ENCODE peak calls at places on chromosomes 2 and 18, in four cellular contexts. One of them, this sample, is unnamed.

GRCh38 chr18:68484241-68484640 is 230.7 kb downstream of the TMX3 start:
- DNase-seq in colonic mucosa: no peak
- DNase-seq in CD4-positive, alpha-beta T cell: no peak
- DNase-seq in aorta: no peak
- DNase-seq in this sample: no peak

GRCh38 chr2:16507655-16508054 is 158.0 kb downstream of the CYRIA start:
- DNase-seq in colonic mucosa: no peak
- DNase-seq in CD4-positive, alpha-beta T cell: no peak
- DNase-seq in aorta: no peak
- DNase-seq in this sample: no peak

GRCh38 chr2:237097911-237098702 is 12.4 kb downstream of the COPS8 start:
- DNase-seq in colonic mucosa: no peak
- DNase-seq in aorta: no peak
- DNase-seq in CD4-positive, alpha-beta T cell: no peak
- DNase-seq in this sample: no peak

GRCh38 chr18:54880706-54881105 is 52.4 kb downstream of the RAB27B start:
- DNase-seq in colonic mucosa: no peak
- DNase-seq in CD4-positive, alpha-beta T cell: no peak
- DNase-seq in aorta: no peak
- DNase-seq in this sample: no peak

GRCh38 chr18:7926526-7926925 is 359.4 kb downstream of the PTPRM start:
- DNase-seq in colonic mucosa: no peak
- DNase-seq in CD4-positive, alpha-beta T cell: no peak
- DNase-seq in aorta: no peak
- DNase-seq in this sample: no peak

GRCh38 chr18:77136871-77137665 is 4.5 kb upstream of the MBP start:
- DNase-seq in CD4-positive, alpha-beta T cell: no peak
- DNase-seq in colonic mucosa: no peak
- DNase-seq in aorta: no peak
- DNase-seq in this sample: no peak

GRCh38 chr2:240836781-240837467 is 16.9 kb upstream of the KIF1A start:
- DNase-seq in CD4-positive, alpha-beta T cell: no peak
- DNase-seq in colonic mucosa: no peak
- DNase-seq in aorta: no peak
- DNase-seq in this sample: no peak

GRCh38 chr2:124542932-124543640 is 518.0 kb downstream of the CNTNAP5 start:
- DNase-seq in colonic mucosa: no peak
- DNase-seq in CD4-positive, alpha-beta T cell: no peak
- DNase-seq in aorta: no peak
- DNase-seq in this sample: no peak

GRCh38 chr2:23390152-23390551 is 5.2 kb downstream of the KLHL29 start:
- DNase-seq in CD4-positive, alpha-beta T cell: no peak
- DNase-seq in colonic mucosa: no peak
- DNase-seq in aorta: no peak
- DNase-seq in this sample: no peak

GRCh38 chr2:31122133-31122532 is 16.1 kb downstream of the GALNT14 start:
- DNase-seq in aorta: no peak
- DNase-seq in CD4-positive, alpha-beta T cell: no peak
- DNase-seq in colonic mucosa: no peak
- DNase-seq in this sample: no peak

GRCh38 chr2:121638333-121638732 is 10.9 kb downstream of the CLASP1 start:
- DNase-seq in aorta: no peak
- DNase-seq in colonic mucosa: no peak
- DNase-seq in CD4-positive, alpha-beta T cell: no peak
- DNase-seq in this sample: no peak

GRCh38 chr2:199379251-199379650 is 78.5 kb downstream of the SATB2 start:
- DNase-seq in colonic mucosa: no peak
- DNase-seq in aorta: no peak
- DNase-seq in CD4-positive, alpha-beta T cell: no peak
- DNase-seq in this sample: no peak

GRCh38 chr2:26316041-26316440 is 29.9 kb upstream of the SELENOI start:
- DNase-seq in aorta: no peak
- DNase-seq in colonic mucosa: no peak
- DNase-seq in CD4-positive, alpha-beta T cell: no peak
- DNase-seq in this sample: no peak

GRCh38 chr2:66331176-66331575 is 103.7 kb upstream of the MEIS1 start:
- DNase-seq in CD4-positive, alpha-beta T cell: no peak
- DNase-seq in colonic mucosa: no peak
- DNase-seq in aorta: no peak
- DNase-seq in this sample: no peak

GRCh38 chr18:28382215-28382879 is 205.4 kb upstream of the CDH2 start:
- DNase-seq in colonic mucosa: no peak
- DNase-seq in CD4-positive, alpha-beta T cell: no peak
- DNase-seq in aorta: no peak
- DNase-seq in this sample: no peak

GRCh38 chr2:10499275-10499907 is 51.3 kb upstream of the ODC1 start:
- DNase-seq in colonic mucosa: no peak
- DNase-seq in CD4-positive, alpha-beta T cell: no peak
- DNase-seq in aorta: peak; percentile 16
- DNase-seq in this sample: no peak

GRCh38 chr18:21241224-21242131 is 554 bp upstream of the GREB1L start:
- DNase-seq in aorta: peak; percentile 46
- DNase-seq in CD4-positive, alpha-beta T cell: no peak
- DNase-seq in colonic mucosa: peak; percentile 18
- DNase-seq in this sample: no peak

GRCh38 chr2:97712693-97713295 is 582 bp upstream of the ZAP70 start:
- DNase-seq in CD4-positive, alpha-beta T cell: no peak
- DNase-seq in colonic mucosa: no peak
- DNase-seq in aorta: no peak
- DNase-seq in this sample: peak; percentile 58

GRCh38 chr2:27127883-27128670 is 4.5 kb downstream of the ABHD1 start:
- DNase-seq in CD4-positive, alpha-beta T cell: no peak
- DNase-seq in aorta: no peak
- DNase-seq in colonic mucosa: no peak
- DNase-seq in this sample: no peak

GRCh38 chr2:172288603-172289002 is 138.8 kb upstream of the ITGA6 start:
- DNase-seq in aorta: no peak
- DNase-seq in CD4-positive, alpha-beta T cell: no peak
- DNase-seq in colonic mucosa: no peak
- DNase-seq in this sample: no peak

GRCh38 chr2:37070931-37071330 is 13.2 kb downstream of the HEATR5B start:
- DNase-seq in colonic mucosa: no peak
- DNase-seq in CD4-positive, alpha-beta T cell: no peak
- DNase-seq in aorta: no peak
- DNase-seq in this sample: no peak

GRCh38 chr2:96148410-96149217 is 3.4 kb upstream of the DUSP2 start:
- DNase-seq in CD4-positive, alpha-beta T cell: peak; percentile 91
- DNase-seq in aorta: peak; percentile 91
- DNase-seq in colonic mucosa: peak; percentile 73
- DNase-seq in this sample: peak; percentile 84

GRCh38 chr2:199757466-199757865 is 93.5 kb downstream of the FTCDNL1 start:
- DNase-seq in aorta: peak; percentile 47
- DNase-seq in colonic mucosa: peak; percentile 32
- DNase-seq in CD4-positive, alpha-beta T cell: no peak
- DNase-seq in this sample: peak; percentile 70

GRCh38 chr2:8214221-8214620 is 467.6 kb upstream of the ID2 start:
- DNase-seq in aorta: no peak
- DNase-seq in colonic mucosa: no peak
- DNase-seq in CD4-positive, alpha-beta T cell: no peak
- DNase-seq in this sample: no peak

GRCh38 chr2:68824831-68825230 is 46.4 kb downstream of the BMP10 start:
- DNase-seq in CD4-positive, alpha-beta T cell: no peak
- DNase-seq in aorta: peak; percentile 45
- DNase-seq in colonic mucosa: no peak
- DNase-seq in this sample: no peak

GRCh38 chr2:98917031-98917459 is 19.0 kb downstream of the CRACDL start:
- DNase-seq in aorta: no peak
- DNase-seq in colonic mucosa: no peak
- DNase-seq in CD4-positive, alpha-beta T cell: no peak
- DNase-seq in this sample: no peak

GRCh38 chr2:11750422-11750821 is 4.0 kb downstream of the LPIN1 start:
- DNase-seq in colonic mucosa: no peak
- DNase-seq in aorta: no peak
- DNase-seq in CD4-positive, alpha-beta T cell: peak; percentile 31
- DNase-seq in this sample: no peak

GRCh38 chr2:20600756-20601325 is 50.1 kb downstream of the HS1BP3 start:
- DNase-seq in CD4-positive, alpha-beta T cell: no peak
- DNase-seq in aorta: no peak
- DNase-seq in colonic mucosa: no peak
- DNase-seq in this sample: no peak

GRCh38 chr2:85878719-85879390 is 9.9 kb downstream of the ST3GAL5 start:
- DNase-seq in aorta: no peak
- DNase-seq in colonic mucosa: no peak
- DNase-seq in CD4-positive, alpha-beta T cell: no peak
- DNase-seq in this sample: no peak

GRCh38 chr2:232484628-232485332 is 2.9 kb downstream of the ECEL1 start:
- DNase-seq in colonic mucosa: no peak
- DNase-seq in CD4-positive, alpha-beta T cell: no peak
- DNase-seq in aorta: no peak
- DNase-seq in this sample: peak; percentile 55
- H3K27me3 ChIP-seq in colonic mucosa: peaks cover 42% of the 10 kb centered on the region
- H3K27me3 ChIP-seq in CD4-positive, alpha-beta T cell: peaks cover 40% of the 10 kb centered on the region
- H3K27me3 ChIP-seq in aorta: no peaks in the 10 kb centered on the region
- H3K27me3 ChIP-seq in this sample: peaks cover 54% of the 10 kb centered on the region

DNA sequence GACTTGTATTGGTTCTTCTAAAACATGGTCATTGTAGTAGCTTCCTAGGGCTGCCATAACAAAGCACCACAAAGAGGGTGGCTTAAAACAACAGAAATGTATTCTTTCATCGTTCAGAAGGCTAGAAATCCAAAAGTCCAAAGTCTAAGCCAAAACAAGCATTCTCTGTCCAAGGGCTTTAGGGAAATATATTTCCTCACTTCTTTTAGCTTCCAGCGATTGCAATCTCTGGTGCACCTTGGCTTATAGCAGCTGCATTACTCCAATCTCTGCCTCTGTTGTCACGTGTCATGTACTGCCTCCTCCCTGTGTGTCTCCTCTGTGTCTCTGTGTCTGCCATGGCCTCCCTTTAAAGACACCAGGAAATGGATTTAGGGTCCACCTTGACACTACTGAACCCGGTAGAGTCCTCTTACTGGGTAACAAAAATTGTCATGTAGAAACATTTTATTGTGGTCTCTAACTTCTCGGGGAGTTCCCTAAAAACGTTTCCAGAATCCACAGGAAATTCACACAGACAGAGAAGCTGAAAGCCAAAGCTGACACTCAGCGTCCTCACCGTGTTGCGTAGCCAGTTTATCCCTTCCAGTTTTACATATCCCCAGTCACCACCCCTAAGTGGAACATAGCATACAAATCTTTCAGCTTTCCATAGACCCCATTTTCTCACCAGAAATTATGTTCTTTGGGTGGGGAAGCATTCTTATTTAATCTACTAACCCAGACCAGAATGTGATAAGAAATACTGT is 20.7 kb upstream of the TTN start:
- DNase-seq in aorta: no peak
- DNase-seq in CD4-positive, alpha-beta T cell: no peak
- DNase-seq in colonic mucosa: no peak
- DNase-seq in this sample: no peak
- H3K27me3 ChIP-seq in aorta: no peaks in the 10 kb centered on the region
- H3K27me3 ChIP-seq in CD4-positive, alpha-beta T cell: no peaks in the 10 kb centered on the region
- H3K27me3 ChIP-seq in colonic mucosa: no peaks in the 10 kb centered on the region
- H3K27me3 ChIP-seq in this sample: no peaks in the 10 kb centered on the region

GRCh38 chr18:74124642-74125041 is 23.0 kb downstream of the FBXO15 start:
- DNase-seq in CD4-positive, alpha-beta T cell: no peak
- DNase-seq in colonic mucosa: no peak
- DNase-seq in aorta: no peak
- DNase-seq in this sample: no peak
- H3K27me3 ChIP-seq in CD4-positive, alpha-beta T cell: no peaks in the 10 kb centered on the region
- H3K27me3 ChIP-seq in colonic mucosa: no peaks in the 10 kb centered on the region
- H3K27me3 ChIP-seq in aorta: peaks cover 4% of the 10 kb centered on the region
- H3K27me3 ChIP-seq in this sample: no peaks in the 10 kb centered on the region

DNA sequence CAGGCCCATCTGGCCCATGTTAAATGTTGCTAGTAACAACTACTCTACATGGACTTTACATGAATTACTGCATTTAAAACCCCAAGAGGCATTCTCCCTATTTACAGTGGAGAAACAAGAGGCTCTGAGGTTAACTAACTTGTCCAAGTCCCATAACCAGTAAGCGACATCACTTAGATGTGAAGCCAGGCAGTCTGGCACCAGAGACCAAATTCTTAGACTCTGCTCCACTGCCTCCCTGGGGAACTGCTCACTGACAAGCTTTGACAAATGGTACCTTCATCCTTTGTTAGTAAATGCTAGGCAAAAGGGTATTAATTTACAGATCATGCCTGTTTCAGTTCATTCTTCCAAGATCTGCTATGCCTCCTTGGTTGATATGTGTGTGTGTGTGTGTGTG is 124.8 kb downstream of the AFF3 start:
- DNase-seq in aorta: no peak
- DNase-seq in CD4-positive, alpha-beta T cell: no peak
- DNase-seq in colonic mucosa: no peak
- DNase-seq in this sample: no peak
- H3K27me3 ChIP-seq in aorta: no peaks in the 10 kb centered on the region
- H3K27me3 ChIP-seq in CD4-positive, alpha-beta T cell: no peaks in the 10 kb centered on the region
- H3K27me3 ChIP-seq in colonic mucosa: no peaks in the 10 kb centered on the region
- H3K27me3 ChIP-seq in this sample: no peaks in the 10 kb centered on the region

GRCh38 chr2:49261791-49262190 is 107.5 kb upstream of the FSHR start:
- DNase-seq in aorta: no peak
- DNase-seq in CD4-positive, alpha-beta T cell: no peak
- DNase-seq in colonic mucosa: no peak
- DNase-seq in this sample: no peak
- H3K27me3 ChIP-seq in aorta: peaks cover 1% of the 10 kb centered on the region
- H3K27me3 ChIP-seq in CD4-positive, alpha-beta T cell: no peaks in the 10 kb centered on the region
- H3K27me3 ChIP-seq in colonic mucosa: no peaks in the 10 kb centered on the region
- H3K27me3 ChIP-seq in this sample: no peaks in the 10 kb centered on the region

GRCh38 chr18:78364123-78364522 is 615.5 kb upstream of the SALL3 start:
- DNase-seq in aorta: no peak
- DNase-seq in CD4-positive, alpha-beta T cell: no peak
- DNase-seq in colonic mucosa: no peak
- DNase-seq in this sample: no peak
- H3K27me3 ChIP-seq in aorta: no peaks in the 10 kb centered on the region
- H3K27me3 ChIP-seq in CD4-positive, alpha-beta T cell: no peaks in the 10 kb centered on the region
- H3K27me3 ChIP-seq in colonic mucosa: no peaks in the 10 kb centered on the region
- H3K27me3 ChIP-seq in this sample: no peaks in the 10 kb centered on the region

DNA sequence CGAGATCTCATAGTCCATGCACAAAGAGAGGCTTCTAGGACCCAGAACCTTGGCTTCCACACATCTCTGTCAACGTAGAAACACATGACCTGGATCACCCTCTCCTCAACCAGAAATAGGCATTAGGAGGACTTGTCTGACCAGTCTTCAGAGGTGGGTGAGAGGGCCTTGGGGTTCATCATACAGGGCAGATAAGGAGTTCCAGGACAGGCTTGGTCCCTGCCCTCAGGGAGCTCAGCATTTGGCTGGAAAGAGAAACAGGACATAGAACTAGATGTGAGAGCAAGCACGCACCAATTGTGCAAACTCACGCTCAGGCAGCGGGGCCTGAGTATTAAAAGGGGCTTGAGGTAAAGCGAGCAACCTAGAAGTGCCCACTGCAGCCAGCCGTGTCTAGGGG is 28.6 kb upstream of the NOTO start:
- DNase-seq in CD4-positive, alpha-beta T cell: no peak
- DNase-seq in colonic mucosa: no peak
- DNase-seq in aorta: no peak
- DNase-seq in this sample: no peak
- H3K27me3 ChIP-seq in CD4-positive, alpha-beta T cell: peaks cover 31% of the 10 kb centered on the region
- H3K27me3 ChIP-seq in colonic mucosa: peaks cover 18% of the 10 kb centered on the region
- H3K27me3 ChIP-seq in aorta: peaks cover 1% of the 10 kb centered on the region
- H3K27me3 ChIP-seq in this sample: peaks cover 3% of the 10 kb centered on the region

GRCh38 chr2:43375746-43376522 is 149.5 kb upstream of the ZFP36L2 start:
- DNase-seq in aorta: no peak
- DNase-seq in colonic mucosa: no peak
- DNase-seq in CD4-positive, alpha-beta T cell: no peak
- DNase-seq in this sample: no peak
- H3K27me3 ChIP-seq in aorta: no peaks in the 10 kb centered on the region
- H3K27me3 ChIP-seq in colonic mucosa: no peaks in the 10 kb centered on the region
- H3K27me3 ChIP-seq in CD4-positive, alpha-beta T cell: no peaks in the 10 kb centered on the region
- H3K27me3 ChIP-seq in this sample: no peaks in the 10 kb centered on the region

This sample was measured in upper lobe of right lung.